ENCODE peak calls at places on chromosomes 13 and 19, in seven cellular contexts. S, Z, I, L, W, P and K are unnamed samples.

GRCh38 chr19:58406818-58407657 is 1.4 kb upstream of the ZNF584 start:
- DNase-seq in S (no peak), Z (no peak), I (no peak), L (no peak), W (no peak), P (no peak), K (no peak)

GRCh38 chr13:26460652-26461051 is 96.8 kb upstream of the WASF3 start:
- DNase-seq in S (no peak), Z (peak), I (peak), L (no peak), W (no peak), P (no peak), K (no peak)

GRCh38 chr13:39501711-39502324 is 101.2 kb downstream of the LHFPL6 start:
- DNase-seq in S (no peak), Z (no peak), I (no peak), L (no peak), W (no peak), P (no peak), K (no peak)

GRCh38 chr13:30832845-30833332 is 73.2 kb upstream of the MEDAG start:
- DNase-seq in S (peak), Z (peak), I (no peak), L (no peak), W (peak), P (no peak), K (no peak)

GRCh38 chr13:110790371-110790770 is 76.9 kb downstream of the ING1 start:
- DNase-seq in S (no peak), Z (no peak), I (no peak), L (no peak), W (no peak), P (no peak), K (no peak)

GRCh38 chr19:13817615-13818371 is 22.6 kb downstream of the ZSWIM4 start:
- DNase-seq in S (no peak), Z (no peak), I (no peak), L (peak), W (no peak), P (no peak), K (no peak)

GRCh38 chr13:99034333-99035085 is 56.6 kb upstream of the DOCK9 start:
- DNase-seq in S (no peak), Z (no peak), I (no peak), L (no peak), W (no peak), P (no peak), K (no peak)

GRCh38 chr13:62209539-62209938 is 793.9 kb upstream of the PCDH20 start:
- DNase-seq in S (no peak), Z (no peak), I (no peak), L (no peak), W (no peak), P (no peak), K (no peak)

GRCh38 chr19:43148233-43148632 is 38.1 kb downstream of the PSG5 start:
- DNase-seq in S (no peak), Z (peak), I (peak), L (no peak), W (peak), P (peak), K (peak)

GRCh38 chr19:50536662-50537305 is 23.1 kb upstream of the ASPDH start:
- DNase-seq in S (no peak), Z (no peak), I (no peak), L (no peak), W (no peak), P (no peak), K (no peak)

GRCh38 chr13:33838567-33839131 is 20.7 kb downstream of the RFC3 start:
- DNase-seq in S (no peak), Z (peak), I (peak), L (no peak), W (no peak), P (peak), K (no peak)

GRCh38 chr13:111382877-111383276 is 62.4 kb downstream of the TEX29 start:
- DNase-seq in S (no peak), Z (no peak), I (no peak), L (no peak), W (peak), P (no peak), K (no peak)

GRCh38 chr13:74003374-74003773 is 130.8 kb downstream of the KLF12 start:
- DNase-seq in S (no peak), Z (no peak), I (no peak), L (no peak), W (no peak), P (peak), K (no peak)

GRCh38 chr13:59444210-59444857 is 719.4 kb downstream of the DIAPH3 start:
- DNase-seq in S (no peak), Z (no peak), I (no peak), L (no peak), W (no peak), P (no peak), K (no peak)

GRCh38 chr19:38204728-38205127 is 19.3 kb downstream of the DPF1 start:
- DNase-seq in S (no peak), Z (no peak), I (no peak), L (no peak), W (no peak), P (no peak), K (no peak)

GRCh38 chr19:35224681-35225604 is 3.6 kb downstream of the FAM187B start:
- DNase-seq in S (no peak), Z (no peak), I (no peak), L (no peak), W (no peak), P (no peak), K (no peak)

GRCh38 chr19:11247934-11248333 is 8.5 kb downstream of the ANGPTL8 start:
- DNase-seq in S (no peak), Z (no peak), I (no peak), L (no peak), W (no peak), P (no peak), K (no peak)